ENCODE peak calls at places on chromosome 21, in six cellular contexts. V is body of pancreas, M is prostate gland, S is endothelial cell of umbilical vein, C is A549, U is tibial nerve. G is an unnamed sample.
A peak's percentile ranks its signal among the peaks of the same experiment; 100 is the strongest.

GRCh38 chr21:37532868-37533780 is 166.6 kb downstream of the DYRK1A start:
- DNase-seq in S (no peak), C (peak; percentile 35), V (peak; percentile 47), M (no peak), U (no peak), G (no peak)

GRCh38 chr21:17611414-17612022 is 1.2 kb downstream of the BTG3 start:
- DNase-seq in U (peak; percentile 83), V (peak; percentile 86), C (peak; percentile 79), M (peak; percentile 81), S (peak; percentile 93), G (peak; percentile 66)

GRCh38 chr21:37435120-37435519 is 68.5 kb downstream of the DYRK1A start:
- DNase-seq in V (peak; percentile 54), M (no peak), C (peak; percentile 38), U (peak; percentile 48), S (peak; percentile 97), G (no peak)

GRCh38 chr21:26070822-26071425 is 99.6 kb downstream of the APP start:
- DNase-seq in V (no peak), S (peak; percentile 68), M (no peak), U (peak; percentile 37), C (peak; percentile 7), G (no peak)

GRCh38 chr21:27173052-27173451 is 206.2 kb upstream of the ADAMTS5 start:
- DNase-seq in M (no peak), U (no peak), C (no peak), V (no peak), S (no peak), G (no peak)

GRCh38 chr21:35924714-35925301 is 135.5 kb downstream of the SETD4 start:
- DNase-seq in U (peak; percentile 33), V (no peak), M (no peak), S (peak; percentile 36), C (peak; percentile 21), G (no peak)

GRCh38 chr21:28644762-28645161 is 347.9 kb downstream of the LTN1 start:
- DNase-seq in S (no peak), U (no peak), M (no peak), C (no peak), V (no peak), G (no peak)

GRCh38 chr21:28099296-28099695 is 893.4 kb downstream of the LTN1 start:
- DNase-seq in C (no peak), V (peak; percentile 55), U (no peak), S (no peak), M (no peak), G (no peak)

GRCh38 chr21:31136891-31137290 is 98.6 kb upstream of the KRTAP19-8 start:
- DNase-seq in M (no peak), S (peak; percentile 21), C (no peak), U (no peak), V (peak; percentile 29), G (no peak)

DNA sequence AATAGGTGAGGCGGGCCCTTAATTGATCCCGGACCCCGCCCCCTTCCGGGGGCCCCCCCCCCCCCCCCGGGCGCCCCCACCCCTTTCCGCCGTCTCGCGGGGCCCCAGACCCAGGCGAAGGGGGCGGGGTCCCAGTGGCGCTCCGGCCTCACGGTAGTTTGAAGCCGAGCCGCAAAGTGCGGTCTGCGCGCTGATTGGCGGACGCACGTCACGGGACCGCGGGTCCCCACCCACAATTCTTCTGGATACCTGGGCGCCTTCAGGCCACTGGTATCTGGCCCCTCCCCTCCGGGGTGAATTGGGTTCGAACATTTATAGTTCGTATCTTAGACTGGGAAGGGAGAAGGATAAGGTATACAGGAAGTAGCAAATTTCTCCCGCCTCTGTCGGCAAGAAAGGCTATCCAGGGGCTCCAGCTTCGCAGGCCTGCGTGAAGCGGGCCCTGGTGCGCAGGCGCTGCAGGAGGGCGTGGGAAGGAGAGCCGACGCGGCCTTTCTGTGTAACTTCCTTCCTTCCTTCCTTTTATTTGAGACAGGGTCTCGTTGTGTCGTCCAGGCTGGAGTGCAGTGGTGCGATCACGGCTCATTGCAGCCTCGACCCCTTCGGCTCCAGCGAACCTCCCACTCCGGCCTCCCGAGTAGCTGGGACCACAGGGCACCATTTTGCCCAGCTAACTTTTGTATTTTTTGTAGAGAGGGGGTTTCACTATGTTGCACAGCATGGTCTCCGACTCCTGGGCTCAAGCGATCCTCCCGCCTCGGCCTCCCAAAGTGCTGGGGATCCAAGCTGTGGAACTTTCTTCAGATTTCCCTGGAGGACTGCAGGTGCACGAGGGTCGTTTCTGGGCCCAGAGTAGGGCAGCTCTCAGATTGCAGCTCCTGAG is 564 bp upstream of the HMGN1 start:
- DNase-seq in S (peak; percentile 96), C (peak; percentile 94), V (peak; percentile 99), U (peak; percentile 88), M (peak; percentile 98), G (peak; percentile 97)
- TF ChIP-seq POLR2A in S (peak; percentile 79), C (peak; percentile 64), V (peak; percentile 64), U (no peak), M (peak; percentile 64), G (peak; percentile 42)

GRCh38 chr21:42550817-42551216 is 37.2 kb downstream of the SLC37A1 start:
- DNase-seq in U (no peak), C (no peak), V (no peak), S (no peak), M (peak; percentile 88), G (no peak)
- H3K4me3 ChIP-seq in U (no peak overlapping the region), C (no peak overlapping the region), V (no peak overlapping the region), S (no peak overlapping the region), M (no peak overlapping the region), G (no peak overlapping the region)

GRCh38 chr21:41451753-41452676 is 26.0 kb downstream of the MX1 start:
- DNase-seq in M (no peak), U (no peak), V (no peak), C (no peak), S (no peak), G (no peak)
- TF ChIP-seq POLR2A in M (no peak), U (no peak), V (no peak), C (no peak), S (no peak), G (no peak)

GRCh38 chr21:43734131-43734634 is 15.3 kb downstream of the PDXK start:
- DNase-seq in S (no peak), C (no peak), M (peak; percentile 62), V (peak; percentile 82), U (no peak), G (no peak)
- H3K4me3 ChIP-seq in S (no peak overlapping the region), C (no peak overlapping the region), M (no peak overlapping the region), V (no peak overlapping the region), U (peak overlapping the region; percentile 10), G (no peak overlapping the region)

GRCh38 chr21:33403786-33404571 is 766 bp downstream of the IFNGR2 start:
- DNase-seq in V (peak; percentile 55), U (peak; percentile 28), M (peak; percentile 49), S (peak; percentile 44), C (no peak), G (peak; percentile 77)

GRCh38 chr21:33401617-33401967 is 1.6 kb upstream of the IFNGR2 start:
- DNase-seq in S (no peak), C (no peak), M (no peak), U (no peak), V (no peak), G (no peak)

GRCh38 chr21:33402011-33402979 is 918 bp upstream of the IFNGR2 start:
- DNase-seq in U (peak; percentile 69), M (peak; percentile 46), V (peak; percentile 48), C (no peak), S (peak; percentile 53), G (peak; percentile 68)

GRCh38 chr21:33406493-33406892 is 3.3 kb downstream of the IFNGR2 start:
- DNase-seq in C (no peak), S (no peak), V (no peak), M (no peak), U (no peak), G (no peak)

DNA sequence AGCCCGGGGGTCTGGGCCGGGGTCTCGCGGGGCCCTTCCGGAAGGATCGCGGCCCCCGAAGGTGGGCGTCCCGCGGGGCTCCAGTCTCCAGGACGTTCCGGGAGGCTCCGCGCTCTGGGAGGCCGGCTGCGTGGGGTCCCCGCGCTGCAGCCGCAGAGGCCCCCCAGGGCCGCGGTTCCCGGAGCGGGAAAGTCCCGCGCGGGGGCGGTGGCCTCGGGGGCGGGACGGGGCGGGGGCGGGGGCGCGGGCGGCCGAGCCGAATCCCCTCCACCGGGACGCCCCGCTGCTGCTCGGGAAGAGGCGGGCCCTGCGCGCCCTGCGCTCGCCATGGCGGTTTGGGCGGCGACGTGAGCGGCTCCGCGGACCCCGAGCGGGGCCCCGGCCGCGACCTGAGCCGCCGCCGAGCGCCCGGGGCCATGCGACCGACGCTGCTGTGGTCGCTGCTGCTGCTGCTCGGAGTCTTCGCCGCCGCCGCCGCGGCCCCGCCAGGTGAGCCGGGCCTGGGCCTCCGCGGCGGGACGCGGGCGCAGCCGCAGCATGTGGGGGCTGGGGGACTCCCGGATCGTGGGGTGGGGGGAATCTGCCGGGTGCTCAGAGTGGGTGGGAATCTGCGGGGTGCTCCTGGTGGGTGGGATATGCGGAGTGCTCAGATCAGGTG is at the start of gene IFNGR2:
- DNase-seq in M (no peak), V (peak; percentile 54), U (no peak), S (no peak), C (no peak), G (peak; percentile 73)
- TF ChIP-seq POLR2A in M (peak; percentile 33), V (no peak), U (peak; percentile 5), S (no peak), C (peak; percentile 26), G (peak; percentile 61)

DNA sequence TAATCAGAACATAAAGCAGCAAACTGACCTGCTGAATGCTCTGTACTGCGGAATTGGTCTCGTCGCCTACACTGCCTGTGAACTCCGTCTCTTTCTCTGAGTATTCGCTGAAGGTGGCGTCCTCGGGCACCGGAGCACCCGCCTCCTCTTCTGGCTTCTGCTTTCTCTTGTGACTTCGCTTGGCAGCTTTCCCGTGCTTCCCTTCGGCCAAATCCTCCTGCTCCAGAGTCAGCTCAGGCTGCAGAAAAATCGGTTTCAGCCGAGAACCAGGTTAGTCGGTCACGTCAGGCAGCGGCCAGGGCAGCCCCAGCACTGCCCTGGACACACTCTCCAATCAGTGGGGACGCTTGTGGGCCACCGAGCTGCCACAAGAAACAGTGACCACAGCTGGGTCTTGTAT is 35.8 kb upstream of the RIPK4 start:
- DNase-seq in S (no peak), V (peak; percentile 25), U (peak; percentile 66), M (peak; percentile 87), C (no peak), G (peak; percentile 77)
- H3K4me3 ChIP-seq in S (no peak overlapping the region), V (no peak overlapping the region), U (no peak overlapping the region), M (no peak overlapping the region), C (no peak overlapping the region), G (no peak overlapping the region)

DNA sequence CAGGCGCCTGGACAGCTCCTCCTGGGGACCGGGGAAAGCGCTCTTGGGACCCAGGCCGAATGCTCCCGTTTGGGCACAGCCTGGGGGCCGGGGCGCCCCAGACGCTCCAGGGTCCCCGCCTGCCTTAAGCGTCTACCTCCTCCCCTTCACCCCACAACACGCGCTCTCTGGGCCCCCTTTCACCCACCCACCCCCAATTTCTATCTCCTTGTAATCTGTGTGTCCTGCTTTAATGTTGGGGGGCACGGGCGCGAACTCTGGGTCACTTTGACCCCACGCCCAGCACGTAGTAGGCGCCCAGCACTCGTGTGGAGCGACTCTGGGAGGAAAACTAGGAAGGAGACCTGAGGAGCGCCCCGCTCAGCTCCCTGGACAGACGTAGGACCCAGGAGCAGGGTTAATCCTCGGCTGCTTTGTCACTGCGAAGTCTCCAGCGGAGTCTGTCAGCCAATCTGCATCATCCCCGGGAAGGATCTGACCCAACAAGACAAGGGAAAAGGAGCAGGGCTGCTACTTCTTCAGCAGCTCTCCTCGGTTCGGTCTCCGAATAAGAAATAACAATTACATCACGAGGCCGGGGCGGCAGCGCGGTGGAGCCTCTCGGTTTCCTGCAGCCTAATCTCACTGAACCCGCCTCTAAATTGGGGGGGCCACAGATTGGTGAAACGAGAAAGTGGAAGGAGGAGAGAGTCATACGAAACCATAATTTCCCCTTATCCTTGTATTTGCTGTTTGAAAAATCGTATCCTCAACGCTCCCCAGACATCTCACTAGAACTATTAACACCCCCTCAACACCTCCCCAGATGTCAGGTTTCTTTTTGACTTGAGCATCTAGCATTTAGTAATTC is 806 bp upstream of the NRIP1 start:
- DNase-seq in M (peak; percentile 75), V (peak; percentile 81), S (peak; percentile 67), C (peak; percentile 76), U (peak; percentile 87), G (peak; percentile 84)
- TF ChIP-seq POLR2A in M (peak; percentile 43), V (peak; percentile 87), S (peak; percentile 43), C (peak; percentile 28), U (peak; percentile 66), G (no peak)